ENCODE peak calls at places on chromosome 4, in four cellular contexts. O, A, S and E are unnamed samples. For H3F3A and H3K9me2, the result is how much of the 10 kb centered on the place peaks cover.

GRCh38 chr4:55169352-55169959 is 44.1 kb upstream of the KDR start:
- DNase-seq in S (no peak), O (peak), A (no peak), E (no peak)

GRCh38 chr4:67779631-67780030 is 25.4 kb upstream of the GNRHR start:
- DNase-seq in A (no peak), O (peak), S (no peak), E (peak)

GRCh38 chr4:176635372-176636261 is 157.1 kb downstream of the VEGFC start:
- DNase-seq in S (no peak), O (peak), A (no peak), E (peak)

GRCh38 chr4:103012594-103012993 is 6.9 kb downstream of the SLC9B1 start:
- DNase-seq in A (no peak), S (no peak), O (no peak), E (peak)

GRCh38 chr4:58590714-58591113 is 1480.5 kb upstream of the IGFBP7 start:
- DNase-seq in S (no peak), O (peak), A (no peak), E (no peak)

GRCh38 chr4:124055896-124056295 is 656.6 kb downstream of the ANKRD50 start:
- DNase-seq in A (no peak), S (no peak), O (no peak), E (peak)

GRCh38 chr4:150173420-150173819 is 95.2 kb downstream of the DCLK2 start:
- DNase-seq in S (no peak), O (no peak), A (no peak), E (no peak)

GRCh38 chr4:106985830-106986229 is 50.3 kb downstream of the DKK2 start:
- DNase-seq in A (no peak), S (no peak), O (no peak), E (peak)

GRCh38 chr4:145503486-145504072 is 21.9 kb downstream of the SMAD1 start:
- DNase-seq in O (no peak), A (no peak), S (no peak), E (no peak)

GRCh38 chr4:77092832-77093800 is 17.3 kb upstream of the CCNI start:
- DNase-seq in O (peak), S (no peak), A (peak), E (peak)

GRCh38 chr4:109801895-109802319 is at the start of gene CFI:
- DNase-seq in S (no peak), O (no peak), A (no peak), E (peak)

GRCh38 chr4:159024266-159024665 is 78.6 kb upstream of the RAPGEF2 start:
- DNase-seq in O (no peak), A (no peak), S (no peak), E (no peak)

GRCh38 chr4:159026329-159026728 is 76.5 kb upstream of the RAPGEF2 start:
- DNase-seq in S (no peak), A (no peak), O (no peak), E (no peak)

GRCh38 chr4:159021597-159022385 is 81.1 kb upstream of the RAPGEF2 start:
- DNase-seq in O (no peak), A (no peak), S (no peak), E (no peak)

GRCh38 chr4:159024828-159025227 is 78.1 kb upstream of the RAPGEF2 start:
- DNase-seq in A (no peak), O (no peak), S (no peak), E (no peak)

DNA sequence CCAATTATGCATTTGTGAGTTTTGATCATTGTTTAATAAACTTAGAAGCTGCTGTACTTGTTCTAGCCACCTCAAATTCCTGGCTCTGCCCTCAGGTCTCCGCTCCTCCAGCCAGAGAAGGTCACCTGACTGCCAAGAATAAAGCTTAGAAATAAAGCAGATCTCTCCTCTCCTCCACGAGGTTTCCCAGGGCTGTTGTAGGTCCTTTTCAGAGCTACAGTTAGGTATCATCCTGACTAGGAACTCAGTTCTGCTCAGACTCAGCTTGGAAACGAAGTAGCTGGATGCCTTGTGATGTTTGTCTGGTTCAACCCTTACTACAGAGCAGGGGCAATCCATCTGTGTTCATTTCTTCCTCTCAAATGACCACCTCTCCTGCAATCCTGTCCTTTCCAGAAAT is 79.1 kb upstream of the RAPGEF2 start:
- DNase-seq in A (no peak), O (no peak), S (no peak), E (no peak)
- H3F3A ChIP-seq in A (under half), O (under half), S (under half), E (under half)

GRCh38 chr4:2820216-2820982 is 23.2 kb upstream of the ADD1 start:
- DNase-seq in S (no peak), O (no peak), A (no peak), E (no peak)
- H3K9me2 ChIP-seq in S (under half), O (under half), A (under half), E (under half)

GRCh38 chr4:112284662-112285411 is 867 bp downstream of the TIFA start:
- DNase-seq in A (peak), S (peak), O (peak), E (peak)
- H3F3A ChIP-seq in A (half or more), S (under half), O (under half), E (under half)

DNA sequence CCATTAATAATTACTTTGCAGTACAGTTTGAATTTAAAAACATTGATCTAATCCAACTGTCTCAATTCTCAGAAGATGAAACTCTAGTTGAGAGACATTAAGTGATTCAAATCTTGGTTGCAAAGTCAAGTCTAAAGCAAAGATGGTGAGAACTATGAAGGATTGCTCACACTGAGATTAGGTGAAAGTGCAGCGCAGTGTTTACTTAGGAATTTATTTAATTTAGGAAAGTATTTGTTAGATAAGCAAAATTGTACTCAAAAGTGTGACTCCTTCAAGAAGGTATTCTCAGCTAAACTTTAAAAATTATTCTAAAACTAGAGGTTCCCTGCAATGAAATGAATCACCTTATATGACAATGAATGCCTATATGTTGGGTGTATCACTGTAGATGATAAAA is 454.9 kb downstream of the PDGFC start:
- DNase-seq in O (no peak), S (no peak), A (no peak), E (no peak)
- H3K9me2 ChIP-seq in O (under half), S (under half), A (under half), E (under half)

GRCh38 chr4:65918217-65918616 is 247.9 kb upstream of the EPHA5 start:
- DNase-seq in S (no peak), O (peak), A (no peak), E (no peak)
- H3F3A ChIP-seq in S (under half), O (under half), A (under half), E (under half)

GRCh38 chr4:122531038-122531437 is 74.5 kb upstream of the IL2 start:
- DNase-seq in A (no peak), S (no peak), O (no peak), E (no peak)

GRCh38 chr4:122524176-122524575 is 67.7 kb upstream of the IL2 start:
- DNase-seq in S (no peak), A (no peak), O (no peak), E (no peak)

GRCh38 chr4:122522944-122523343 is 66.4 kb upstream of the IL2 start:
- DNase-seq in A (no peak), S (no peak), O (no peak), E (no peak)

GRCh38 chr4:122531514-122531913 is 75.0 kb upstream of the IL2 start:
- DNase-seq in A (no peak), S (no peak), O (no peak), E (no peak)

GRCh38 chr4:122525865-122526264 is 69.3 kb upstream of the IL2 start:
- DNase-seq in A (no peak), S (no peak), O (no peak), E (peak)
- H3K9me2 ChIP-seq in A (under half), S (under half), O (under half), E (under half)

DNA sequence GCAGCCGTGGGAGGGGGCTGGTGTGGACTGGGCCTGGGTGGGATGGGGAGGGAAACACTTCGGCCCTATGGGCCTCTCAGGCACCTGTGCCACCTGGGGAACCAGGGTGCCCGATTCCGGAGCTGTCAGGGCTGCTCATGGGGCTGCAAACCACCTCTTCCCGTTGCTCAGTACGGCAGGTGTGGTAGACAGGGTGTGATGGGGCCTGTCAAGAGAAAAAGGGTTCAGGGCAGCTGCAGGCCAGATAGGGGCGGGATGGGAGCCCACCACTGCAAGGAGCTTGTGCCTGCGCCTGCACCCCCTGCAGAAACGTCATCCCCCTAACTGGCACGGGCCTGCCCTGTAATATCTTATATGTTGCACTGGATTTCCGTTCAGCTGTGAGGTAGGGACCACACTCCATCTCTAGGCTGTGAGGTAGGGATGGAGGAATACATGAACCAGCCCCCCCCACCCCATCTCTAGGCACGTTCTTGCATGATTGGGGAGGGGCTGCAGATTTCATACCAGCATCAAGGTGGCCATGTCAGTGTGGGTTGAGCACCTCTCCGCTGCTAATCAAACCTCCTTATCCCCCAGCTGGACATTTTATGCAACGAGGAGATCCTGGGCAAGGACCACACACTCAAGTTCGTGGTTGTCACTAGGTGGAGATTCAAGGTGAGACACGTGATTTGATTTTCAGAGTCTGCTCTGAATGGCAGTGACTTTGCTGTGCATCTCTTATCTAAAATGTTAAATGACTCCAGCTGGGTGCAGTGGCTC is 59.0 kb downstream of the PCGF3 start:
- DNase-seq in S (no peak), O (no peak), A (no peak), E (no peak)
- H3F3A ChIP-seq in S (under half), O (under half), A (under half), E (half or more)

GRCh38 chr4:86362510-86362909 is 2.7 kb upstream of the MAPK10 start:
- DNase-seq in S (no peak), O (no peak), A (no peak), E (no peak)
- H3K9me2 ChIP-seq in S (under half), O (under half), A (under half), E (under half)

GRCh38 chr4:1727117-1728031 is 6.1 kb downstream of the TACC3 start:
- DNase-seq in A (no peak), O (peak), S (peak), E (peak)

GRCh38 chr4:1728061-1728980 is 7.0 kb downstream of the TACC3 start:
- DNase-seq in O (no peak), A (no peak), S (peak), E (no peak)

GRCh38 chr4:1723131-1723801 is 1.9 kb downstream of the TACC3 start:
- DNase-seq in A (no peak), S (no peak), O (no peak), E (no peak)

GRCh38 chr4:1726146-1726934 is 5.0 kb downstream of the TACC3 start:
- DNase-seq in S (peak), A (peak), O (peak), E (peak)

GRCh38 chr4:1725521-1725920 is 4.2 kb downstream of the TACC3 start:
- DNase-seq in S (no peak), A (no peak), O (no peak), E (no peak)
- H3F3A ChIP-seq in S (under half), A (under half), O (under half), E (under half)

DNA sequence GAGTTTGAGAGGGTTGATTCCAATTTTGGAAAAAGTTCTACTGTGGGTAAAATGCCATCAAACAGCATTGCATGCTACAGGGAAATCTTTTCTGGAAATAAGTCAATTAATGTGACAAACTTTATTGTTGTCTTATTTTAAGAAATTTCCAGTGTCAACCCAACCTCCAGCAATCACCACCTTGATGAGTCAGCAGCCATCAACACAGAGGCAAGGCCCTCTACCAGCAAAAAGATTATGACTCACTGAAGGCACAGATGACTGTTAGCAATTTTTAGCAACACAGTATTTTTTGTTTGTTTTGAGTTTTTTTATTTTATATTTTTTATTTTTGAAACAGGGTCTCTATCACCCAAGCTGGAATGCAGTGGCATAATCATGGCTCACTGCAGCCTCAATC is 165.4 kb upstream of the C1QTNF7 start:
- DNase-seq in O (peak), S (no peak), A (no peak), E (peak)
- H3K9me2 ChIP-seq in O (under half), S (under half), A (under half), E (under half)